ENCODE peak calls at places on chromosomes 16 and 17, in eight cellular contexts. L, A, Z, N, U, P, F and O are unnamed samples.
A peak's percentile ranks its signal among the peaks of the same experiment; 100 is the strongest.

GRCh38 chr16:9053006-9053601 is 38.3 kb upstream of the HAPSTR1 start:
- DNase-seq in L (peak; percentile 32), A (no peak), Z (peak; percentile 43), N (peak; percentile 96), U (peak; percentile 51), P (peak; percentile 75), F (no peak), O (peak; percentile 38)

GRCh38 chr16:57447142-57447962 is at the start of the genes CIAPIN1 and COQ9:
- DNase-seq in L (peak; percentile 91), A (peak; percentile 77), Z (peak; percentile 97), N (peak; percentile 90), U (peak; percentile 95), P (peak; percentile 91), F (peak; percentile 93), O (peak; percentile 99)

GRCh38 chr17:1574697-1575471 is 12.3 kb upstream of the PITPNA start:
- DNase-seq in L (no peak), A (no peak), Z (no peak), N (no peak), U (no peak), P (no peak), F (no peak), O (no peak)

GRCh38 chr17:17849147-17849820 is 12.5 kb upstream of the SREBF1 start:
- DNase-seq in L (no peak), A (no peak), Z (peak; percentile 62), N (no peak), U (peak; percentile 82), P (no peak), F (peak; percentile 80), O (peak; percentile 84)

GRCh38 chr17:27550974-27551505 is 79.9 kb upstream of the LGALS9 start:
- DNase-seq in L (no peak), A (no peak), Z (no peak), N (no peak), U (no peak), P (no peak), F (no peak), O (no peak)

GRCh38 chr17:8698142-8699050 is 46.2 kb downstream of the CCDC42 start:
- DNase-seq in L (no peak), A (peak; percentile 69), Z (no peak), N (no peak), U (peak; percentile 58), P (peak; percentile 79), F (no peak), O (peak; percentile 39)

GRCh38 chr16:50219402-50219975 is 46.9 kb upstream of the ADCY7 start:
- DNase-seq in L (no peak), A (no peak), Z (no peak), N (no peak), U (no peak), P (no peak), F (no peak), O (no peak)

GRCh38 chr16:17538942-17539341 is 68.2 kb upstream of the XYLT1 start:
- DNase-seq in L (no peak), A (peak; percentile 21), Z (no peak), N (no peak), U (no peak), P (peak; percentile 72), F (no peak), O (no peak)

GRCh38 chr17:38660097-38661026 is 14.4 kb downstream of the EPOP start:
- DNase-seq in L (peak; percentile 6), A (no peak), Z (no peak), N (no peak), U (no peak), P (no peak), F (no peak), O (no peak)

GRCh38 chr17:22123536-22124281 is 431.4 kb downstream of the KCNJ18 start:
- DNase-seq in L (no peak), A (no peak), Z (no peak), N (no peak), U (no peak), P (no peak), F (no peak), O (no peak)

GRCh38 chr17:66447159-66447558 is 144.7 kb downstream of the PRKCA start:
- DNase-seq in L (no peak), A (no peak), Z (no peak), N (no peak), U (no peak), P (no peak), F (no peak), O (no peak)

GRCh38 chr17:42111901-42112551 is 488 bp downstream of the DHX58 start:
- DNase-seq in L (no peak), A (no peak), Z (peak; percentile 47), N (no peak), U (no peak), P (peak; percentile 17), F (no peak), O (peak; percentile 60)

GRCh38 chr17:77435272-77436057 is 294.7 kb downstream of the SEC14L1 start:
- DNase-seq in L (no peak), A (no peak), Z (no peak), N (no peak), U (peak; percentile 25), P (no peak), F (no peak), O (no peak)

GRCh38 chr17:8041249-8041928 is 2.5 kb downstream of the ALOX15B start:
- DNase-seq in L (peak; percentile 72), A (peak; percentile 29), Z (peak; percentile 58), N (peak; percentile 23), U (no peak), P (peak; percentile 73), F (no peak), O (no peak)

GRCh38 chr17:76997981-76998531 is 129.9 kb downstream of the MGAT5B start:
- DNase-seq in L (no peak), A (no peak), Z (no peak), N (no peak), U (no peak), P (no peak), F (peak; percentile 36), O (no peak)

GRCh38 chr17:15973016-15973415 is 26.5 kb downstream of the ZSWIM7 start:
- DNase-seq in L (peak; percentile 47), A (no peak), Z (no peak), N (no peak), U (no peak), P (no peak), F (no peak), O (no peak)

DNA sequence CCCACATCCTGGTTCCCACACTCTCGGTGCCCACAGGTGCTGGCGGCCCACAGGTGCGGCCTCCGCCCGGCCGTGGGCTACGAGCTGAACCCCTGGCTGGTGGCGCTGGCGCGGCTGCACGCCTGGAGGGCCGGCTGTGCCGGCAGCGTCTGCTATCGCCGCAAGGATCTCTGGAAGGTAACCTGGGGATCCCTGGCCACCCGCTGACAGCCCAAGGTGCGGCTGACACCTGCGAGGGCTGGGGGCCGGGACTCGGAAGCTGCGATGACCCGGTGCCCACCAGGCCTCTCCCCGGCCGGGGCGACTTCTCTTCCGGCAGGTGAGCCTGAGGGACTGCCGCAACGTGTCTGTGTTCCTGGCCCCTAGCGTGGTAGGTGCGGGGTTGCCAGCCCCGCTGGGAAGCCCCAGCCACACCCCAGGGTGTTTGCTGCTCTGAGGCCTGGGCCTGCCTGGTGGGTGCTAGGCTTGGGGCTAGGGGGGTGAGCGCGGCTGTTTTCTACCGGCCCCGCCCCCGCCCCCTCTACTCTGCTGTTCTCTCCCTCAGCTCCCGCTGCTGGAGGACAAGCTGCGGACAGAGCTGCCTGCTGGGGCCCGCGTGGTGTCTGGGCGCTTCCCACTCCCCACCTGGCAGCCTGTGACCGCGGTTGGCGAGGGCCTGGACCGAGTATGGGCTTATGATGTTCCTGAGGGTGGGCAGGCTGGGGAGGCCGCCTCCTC is 977 bp downstream of the ANTKMT start:
- DNase-seq in L (no peak), A (no peak), Z (no peak), N (no peak), U (no peak), P (no peak), F (no peak), O (no peak)
- H3K4me3 ChIP-seq in L (peak overlapping the region; percentile 82), A (peak overlapping the region; percentile 74), Z (peak overlapping the region; percentile 85), N (peak overlapping the region; percentile 88), U (peak overlapping the region; percentile 91), P (peak overlapping the region; percentile 98), F (peak overlapping the region; percentile 84), O (peak overlapping the region; percentile 99)

DNA sequence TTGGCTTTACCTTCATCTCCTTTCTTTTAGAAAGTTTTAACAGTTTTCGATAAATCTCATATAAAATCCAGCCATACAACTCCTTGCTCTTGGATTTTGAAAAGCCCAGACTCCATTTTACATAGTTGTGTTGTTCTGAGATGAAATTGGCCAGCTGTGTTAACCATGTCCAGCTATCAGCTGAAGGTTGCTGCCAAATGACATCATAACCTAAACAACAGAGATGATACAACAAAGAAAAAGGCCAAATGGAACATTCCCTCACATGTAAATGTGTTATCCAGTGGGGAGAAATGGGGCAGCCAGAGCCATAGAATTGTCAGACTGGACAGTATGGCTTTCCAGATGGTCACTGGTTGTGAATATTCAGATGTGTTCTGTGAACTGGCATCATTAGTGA is 43.3 kb downstream of the CYB561 start:
- DNase-seq in L (no peak), A (peak; percentile 67), Z (no peak), N (no peak), U (no peak), P (peak; percentile 93), F (no peak), O (no peak)
- H3K9me3 ChIP-seq in L (no peaks in the 10 kb centered on the region), A (no peaks in the 10 kb centered on the region), Z (no peaks in the 10 kb centered on the region), N (no peaks in the 10 kb centered on the region), U (no peaks in the 10 kb centered on the region), P (no peaks in the 10 kb centered on the region), F (no peaks in the 10 kb centered on the region), O (no peaks in the 10 kb centered on the region)

DNA sequence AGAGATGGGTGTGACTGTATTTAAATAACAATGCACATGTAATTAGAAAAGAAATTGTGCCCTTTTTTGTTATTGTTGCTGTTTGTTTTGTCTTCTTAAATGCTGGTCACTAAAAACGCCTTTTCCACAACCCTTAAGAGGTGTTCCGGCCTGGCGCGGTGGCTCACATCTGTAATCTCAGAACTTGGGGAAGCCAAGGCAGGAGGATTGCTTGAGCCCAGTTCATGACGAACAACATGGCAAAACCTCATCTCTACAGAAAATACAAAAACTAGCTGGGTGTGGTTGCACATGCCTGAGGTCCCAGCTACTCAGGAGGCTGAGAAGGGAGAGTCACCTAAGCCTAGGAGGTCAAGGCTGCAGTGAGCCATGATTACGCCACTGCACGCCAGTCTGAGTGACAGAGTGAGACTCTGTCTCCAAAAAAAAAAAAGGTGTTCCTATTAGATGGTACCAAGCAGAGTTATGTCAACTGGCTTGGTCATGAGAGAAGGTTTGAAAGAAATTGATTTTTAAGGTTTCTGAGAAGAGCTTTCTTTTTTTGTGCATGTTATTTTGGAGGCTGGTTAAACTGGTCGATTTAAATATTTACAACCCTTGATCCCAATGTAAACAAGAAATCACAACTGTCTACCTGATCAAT is 23.5 kb upstream of the RFFL start:
- DNase-seq in L (peak; percentile 64), A (no peak), Z (no peak), N (no peak), U (no peak), P (no peak), F (no peak), O (no peak)
- H3K4me3 ChIP-seq in L (peak overlapping the region; percentile 88), A (no peak overlapping the region), Z (peak overlapping the region; percentile 86), N (no peak overlapping the region), U (peak overlapping the region; percentile 98), P (no peak overlapping the region), F (no peak overlapping the region), O (peak overlapping the region; percentile 73)

DNA sequence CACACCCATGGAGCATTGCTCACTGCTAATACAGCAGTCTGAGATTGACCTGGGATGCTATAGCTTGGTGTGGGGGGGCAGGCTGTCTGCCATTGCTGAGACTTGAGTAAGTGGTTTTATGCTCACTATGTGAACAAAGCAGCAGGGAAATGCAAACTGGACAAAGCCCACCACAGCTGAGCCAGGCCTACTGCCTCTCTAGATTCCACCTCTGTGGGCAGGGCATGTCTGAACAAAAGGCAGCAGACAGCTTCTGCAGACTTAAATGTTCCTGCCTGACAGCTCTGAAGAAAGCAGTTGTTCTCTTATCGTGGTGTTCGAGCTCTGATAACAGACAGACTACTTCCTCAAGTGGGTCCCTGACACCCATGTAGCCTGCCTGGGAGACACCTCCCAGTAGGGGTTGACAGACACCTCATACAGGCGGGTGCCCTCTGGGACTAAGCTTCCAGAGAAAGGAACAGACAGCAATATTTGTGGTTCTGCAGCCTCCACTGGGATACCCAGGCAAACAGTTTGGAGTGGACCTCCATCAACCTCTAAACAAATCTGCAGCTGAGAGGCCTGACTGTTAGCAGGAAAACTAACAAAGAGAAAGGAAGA is 2204.8 kb downstream of the TP53TG3F start:
- DNase-seq in L (no peak), A (no peak), Z (no peak), N (no peak), U (no peak), P (no peak), F (no peak), O (no peak)
- H3K9me3 ChIP-seq in L (no peaks in the 10 kb centered on the region), A (peaks cover 7% of the 10 kb centered on the region), Z (peaks cover 17% of the 10 kb centered on the region), N (peaks cover 13% of the 10 kb centered on the region), U (no peaks in the 10 kb centered on the region), P (peaks cover 4% of the 10 kb centered on the region), F (no peaks in the 10 kb centered on the region), O (no peaks in the 10 kb centered on the region)